ENCODE peak calls at places on chromosomes 16 and 17, in seven cellular contexts. Z is uterus, F is sigmoid colon, U is GM23248, X is A673, L is RWPE1, T is stomach. D is an unnamed sample.

GRCh38 chr17:27414271-27414670 is 42.0 kb upstream of the KSR1 start:
- DNase-seq in Z (no peak), F (no peak), U (peak), X (no peak), L (no peak), T (no peak), D (no peak)

GRCh38 chr16:8130197-8130596 is 460.1 kb downstream of the TMEM114 start:
- DNase-seq in Z (no peak), F (no peak), U (no peak), X (no peak), L (no peak), T (no peak), D (no peak)

GRCh38 chr17:80861892-80862291 is 129.7 kb upstream of the CHMP6 start:
- DNase-seq in Z (no peak), F (peak), U (peak), X (no peak), L (peak), T (no peak), D (peak)

GRCh38 chr17:279356-279755 is 73.3 kb downstream of the RPH3AL start:
- DNase-seq in Z (no peak), F (no peak), U (no peak), X (no peak), L (no peak), T (no peak), D (no peak)

GRCh38 chr16:89341697-89342694 is 124.5 kb downstream of the ZNF778 start:
- DNase-seq in Z (no peak), F (no peak), U (no peak), X (no peak), L (no peak), T (no peak), D (no peak)

GRCh38 chr16:2817496-2818277 is 650 bp downstream of the PRSS21 start:
- DNase-seq in Z (no peak), F (peak), U (no peak), X (no peak), L (no peak), T (no peak), D (no peak)

GRCh38 chr16:29876578-29877249 is 13.7 kb upstream of the CDIPT start:
- DNase-seq in Z (no peak), F (no peak), U (peak), X (no peak), L (no peak), T (no peak), D (no peak)

GRCh38 chr17:81037783-81038733 is 3.1 kb downstream of the BAIAP2 start:
- DNase-seq in Z (no peak), F (no peak), U (no peak), X (no peak), L (no peak), T (peak), D (no peak)

GRCh38 chr17:77421635-77421982 is 280.8 kb downstream of the SEC14L1 start:
- DNase-seq in Z (no peak), F (no peak), U (no peak), X (no peak), L (no peak), T (no peak), D (no peak)

GRCh38 chr17:1060991-1061390 is 64.1 kb downstream of the TIMM22 start:
- DNase-seq in Z (no peak), F (peak), U (peak), X (no peak), L (peak), T (peak), D (peak)

GRCh38 chr17:17744116-17744515 is 62.9 kb downstream of the RAI1 start:
- DNase-seq in Z (no peak), F (no peak), U (no peak), X (no peak), L (no peak), T (no peak), D (no peak)

GRCh38 chr17:4544656-4545216 is 10.4 kb downstream of the MYBBP1A start:
- DNase-seq in Z (no peak), F (no peak), U (no peak), X (no peak), L (no peak), T (no peak), D (no peak)

GRCh38 chr17:64775701-64776570 is 113.8 kb upstream of the SMURF2 start:
- DNase-seq in Z (no peak), F (no peak), U (peak), X (no peak), L (no peak), T (no peak), D (no peak)

GRCh38 chr17:57038486-57038885 is 46.6 kb upstream of the AKAP1 start:
- DNase-seq in Z (no peak), F (no peak), U (no peak), X (no peak), L (no peak), T (no peak), D (no peak)

GRCh38 chr17:7408863-7409262 is 1.2 kb downstream of the NLGN2 start:
- DNase-seq in Z (no peak), F (no peak), U (no peak), X (no peak), L (no peak), T (no peak), D (no peak)
- H3K27ac ChIP-seq in Z (no peak), F (no peak), U (no peak), X (no peak), L (peak), T (no peak), D (no peak)

GRCh38 chr16:57514371-57514770 is 22.0 kb downstream of the CCDC102A start:
- DNase-seq in Z (no peak), F (no peak), U (no peak), X (no peak), L (no peak), T (no peak), D (no peak)
- H3K27ac ChIP-seq in Z (peak), F (no peak), U (no peak), X (no peak), L (peak), T (no peak), D (no peak)

GRCh38 chr16:14186954-14187306 is 115.8 kb downstream of the MRTFB start:
- DNase-seq in Z (no peak), F (no peak), U (peak), X (no peak), L (no peak), T (no peak), D (no peak)
- H3K27ac ChIP-seq in Z (peak), F (peak), U (peak), X (no peak), L (no peak), T (peak), D (no peak)

GRCh38 chr17:78946631-78947030 is 21.4 kb upstream of the TIMP2 start:
- DNase-seq in Z (no peak), F (peak), U (no peak), X (no peak), L (no peak), T (no peak), D (no peak)
- H3K27ac ChIP-seq in Z (no peak), F (no peak), U (no peak), X (no peak), L (no peak), T (peak), D (no peak)

GRCh38 chr17:2157081-2157480 is 102.2 kb downstream of the HIC1 start:
- DNase-seq in Z (no peak), F (peak), U (peak), X (no peak), L (no peak), T (no peak), D (no peak)
- H3K27ac ChIP-seq in Z (peak), F (peak), U (peak), X (no peak), L (no peak), T (peak), D (no peak)

DNA sequence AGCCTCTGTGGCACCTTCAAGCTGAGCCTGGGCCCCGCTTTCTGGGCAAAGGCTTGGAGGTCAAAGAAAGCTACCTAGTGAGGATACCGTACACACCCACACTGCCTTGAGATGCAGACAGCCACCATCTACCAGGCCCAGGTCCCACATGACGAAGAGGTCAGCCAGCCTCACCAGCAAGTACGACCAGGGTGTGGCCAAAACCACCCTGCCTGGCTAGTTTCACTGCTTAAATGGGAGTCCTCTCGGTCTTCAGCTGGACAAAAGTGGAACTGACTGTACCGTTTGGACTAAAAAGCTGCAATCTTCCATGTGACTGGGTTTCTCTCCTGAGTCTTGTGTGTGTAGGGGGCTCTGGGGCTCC is 21.6 kb downstream of the VASN start:
- DNase-seq in Z (no peak), F (no peak), U (peak), X (no peak), L (peak), T (peak), D (peak)
- H3K27ac ChIP-seq in Z (peak), F (peak), U (peak), X (peak), L (peak), T (peak), D (peak)

DNA sequence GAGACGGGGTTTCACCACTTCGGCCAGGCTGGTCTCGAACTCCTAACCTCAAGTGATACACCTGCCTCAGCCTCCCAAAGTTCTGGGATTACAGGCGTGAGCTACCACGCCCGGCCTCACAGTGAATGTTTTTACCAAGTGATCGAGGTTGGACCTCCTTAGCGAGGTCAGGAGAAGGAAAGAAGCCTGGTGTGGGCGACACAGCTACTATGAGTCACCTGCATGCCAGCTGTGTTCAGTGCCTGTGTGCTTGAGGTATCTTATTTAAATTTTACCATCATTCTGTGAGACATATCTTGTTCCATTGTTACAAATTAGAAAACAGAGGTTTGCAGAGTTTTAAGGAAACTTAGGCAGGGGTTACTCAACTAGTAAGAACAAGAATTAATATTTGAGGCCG is 174.8 kb upstream of the DYNLRB2 start:
- DNase-seq in Z (no peak), F (no peak), U (peak), X (no peak), L (no peak), T (no peak), D (no peak)
- H3K27ac ChIP-seq in Z (no peak), F (no peak), U (no peak), X (no peak), L (no peak), T (no peak), D (no peak)

DNA sequence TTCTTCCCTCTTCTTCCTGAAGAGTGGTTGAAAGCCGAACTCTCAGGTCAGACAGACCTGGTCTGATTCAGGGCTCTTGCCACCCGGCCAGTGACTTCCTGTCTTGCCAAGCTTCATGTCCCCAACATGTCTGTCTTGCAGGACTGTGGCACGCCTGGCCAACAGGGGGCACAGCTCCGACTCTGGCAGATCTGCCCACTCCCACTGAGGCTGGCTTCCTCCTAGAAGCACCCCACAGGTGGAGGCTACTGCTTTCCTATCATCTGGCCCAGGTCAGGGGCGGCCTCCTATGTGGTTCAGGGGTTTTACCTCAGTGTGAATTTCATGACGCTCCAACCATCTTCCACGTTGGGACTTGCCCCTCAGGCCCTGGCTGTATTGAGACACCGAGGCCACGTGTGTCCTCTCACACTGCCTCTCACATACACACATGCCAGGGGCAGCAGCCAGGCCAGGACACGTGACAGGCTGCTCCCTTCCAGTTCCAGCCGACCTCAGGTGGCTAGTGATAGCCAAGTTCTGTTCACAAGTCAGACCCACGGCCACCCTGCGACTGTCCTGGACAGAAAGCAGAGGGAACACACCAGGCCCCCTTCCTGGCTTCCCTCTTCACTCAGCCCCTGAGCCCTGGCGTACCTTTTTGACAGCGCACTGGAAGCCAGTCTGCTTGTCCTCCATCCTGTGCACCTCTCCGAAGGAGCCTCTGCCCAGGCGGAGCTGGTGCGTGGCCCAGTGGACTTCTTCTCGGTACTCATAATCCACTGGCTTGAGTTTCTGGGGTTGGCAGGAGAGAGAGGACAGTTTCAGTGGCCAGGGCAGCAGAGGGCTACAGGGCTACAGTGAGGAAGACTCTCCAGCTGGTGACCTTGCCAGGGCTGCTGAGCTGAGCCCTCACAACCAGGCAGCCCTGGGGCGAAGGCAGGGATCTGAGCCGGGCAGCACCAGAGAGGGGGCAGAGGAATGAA is 22.6 kb upstream of the SPATA32 start:
- DNase-seq in Z (no peak), F (peak), U (no peak), X (no peak), L (peak), T (peak), D (no peak)
- H3K27ac ChIP-seq in Z (no peak), F (peak), U (no peak), X (no peak), L (peak), T (peak), D (peak)

DNA sequence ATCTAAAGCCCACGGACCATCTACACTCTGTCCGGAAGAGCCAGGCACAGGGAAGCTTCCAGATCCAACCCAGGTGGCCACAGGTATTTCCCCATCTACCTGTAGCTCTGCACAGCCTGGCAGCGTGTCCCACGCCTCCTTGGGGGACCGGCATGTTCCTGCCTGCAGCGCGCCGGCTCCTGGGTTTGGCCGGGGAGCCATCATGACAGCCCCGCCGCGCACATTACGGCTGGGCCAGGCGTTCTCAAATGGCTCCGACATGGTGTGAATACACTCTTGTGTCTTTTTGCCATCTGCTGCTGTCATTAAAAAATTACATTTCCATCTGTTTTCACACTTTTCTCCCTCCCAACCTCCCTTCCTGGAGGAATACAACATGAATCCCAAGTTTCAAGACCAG is 8.0 kb upstream of the GINS2 start:
- DNase-seq in Z (no peak), F (no peak), U (no peak), X (no peak), L (peak), T (no peak), D (no peak)
- H3K27ac ChIP-seq in Z (no peak), F (no peak), U (no peak), X (no peak), L (peak), T (no peak), D (peak)

DNA sequence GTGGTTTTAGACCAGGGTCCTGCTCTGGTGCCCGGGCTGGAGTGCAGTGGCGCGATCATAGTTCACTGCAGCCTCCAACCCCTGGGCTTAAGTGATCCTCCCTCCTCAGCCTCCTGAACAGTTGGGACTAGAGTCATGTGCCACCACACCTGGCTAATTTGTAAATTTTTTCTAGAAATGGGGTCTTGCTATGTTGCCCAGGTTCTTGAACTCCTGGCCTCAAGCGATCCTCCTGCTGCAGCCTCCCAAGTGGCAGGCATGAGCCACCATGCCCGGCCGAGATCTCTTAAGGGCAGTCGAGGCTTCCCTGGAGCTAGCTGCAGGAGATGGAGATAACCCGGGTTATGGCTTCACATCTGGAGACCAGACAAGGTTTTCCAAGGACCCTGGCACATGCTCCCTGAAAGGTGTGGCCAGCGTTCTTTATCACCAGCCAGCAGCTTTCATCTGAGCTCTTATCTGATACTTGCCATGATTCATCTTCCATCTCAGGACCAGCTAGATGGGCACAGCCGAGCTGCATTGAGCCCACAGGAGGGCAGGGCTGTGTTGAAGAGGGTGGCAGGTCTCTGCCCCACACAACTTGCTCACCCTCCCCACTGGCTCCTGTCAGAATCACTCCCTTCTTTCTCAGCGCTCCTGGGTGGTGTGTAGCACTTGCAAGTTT is 28.6 kb downstream of the SCNN1B start:
- DNase-seq in Z (no peak), F (no peak), U (no peak), X (no peak), L (no peak), T (no peak), D (no peak)
- H3K27ac ChIP-seq in Z (no peak), F (no peak), U (no peak), X (peak), L (no peak), T (no peak), D (no peak)